ENCODE peak calls at places on chromosomes 5 and 9, in six cellular contexts. V is GM13976; L is neural progenitor cell; Y is HFFc6; G is activated CD8-positive, alpha-beta T cell treated with anti-CD3 and anti-CD28 coated beads for 36 hours; X is cardiac fibroblast. Z is an unnamed sample.

GRCh38 chr5:57889558-57889957 is 406.9 kb upstream of the ACTBL2 start:
- DNase-seq in X (peak), Y (peak), V (no peak), G (no peak), L (peak), Z (no peak)

GRCh38 chr9:36728651-36729520 is 156.2 kb downstream of the MELK start:
- DNase-seq in Y (peak), L (peak), V (peak), X (peak), G (peak), Z (peak)

GRCh38 chr5:142924135-142924883 is 154.1 kb downstream of the ARHGAP26 start:
- DNase-seq in Y (no peak), L (no peak), G (peak), V (peak), X (peak), Z (no peak)

GRCh38 chr5:143372187-143372829 is 31.2 kb downstream of the NR3C1 start:
- DNase-seq in V (no peak), Y (no peak), L (no peak), G (no peak), X (peak), Z (no peak)

GRCh38 chr5:2556375-2556966 is 195.0 kb downstream of the IRX2 start:
- DNase-seq in V (no peak), G (no peak), X (no peak), Y (no peak), L (no peak), Z (no peak)

GRCh38 chr5:66469684-66470083 is 126.5 kb upstream of the MAST4 start:
- DNase-seq in G (no peak), Y (no peak), X (peak), L (no peak), V (no peak), Z (no peak)

GRCh38 chr5:80588858-80589540 is 18.9 kb upstream of the ANKRD34B start:
- DNase-seq in G (no peak), Y (no peak), V (no peak), X (no peak), L (no peak), Z (no peak)

GRCh38 chr5:135462304-135462703 is 10.2 kb upstream of the TIFAB start:
- DNase-seq in V (peak), L (peak), X (peak), Y (no peak), G (peak), Z (peak)

GRCh38 chr9:27749838-27750237 is 176.6 kb upstream of the C9orf72 start:
- DNase-seq in V (no peak), Y (no peak), X (peak), G (no peak), L (no peak), Z (no peak)

GRCh38 chr9:98081477-98082219 is 25.1 kb downstream of the NANS start:
- DNase-seq in V (no peak), G (peak), L (no peak), X (no peak), Y (peak), Z (no peak)

GRCh38 chr9:109001275-109001676 is 12.0 kb downstream of the CTNNAL1 start:
- DNase-seq in G (no peak), Y (peak), V (no peak), X (peak), L (no peak), Z (no peak)

GRCh38 chr9:86983260-86984255 is 36.3 kb upstream of the GAS1 start:
- DNase-seq in Y (peak), V (no peak), G (no peak), L (no peak), X (peak), Z (no peak)

GRCh38 chr9:128160603-128160987 is 530 bp downstream of the BBLN start:
- DNase-seq in G (peak), Y (peak), V (peak), X (no peak), L (peak), Z (peak)

GRCh38 chr5:61023131-61023530 is 78.1 kb downstream of the NDUFAF2 start:
- DNase-seq in Y (peak), X (peak), L (no peak), G (no peak), V (no peak), Z (no peak)

GRCh38 chr9:134892221-134892620 is 11.6 kb downstream of the FCN2 start:
- DNase-seq in X (no peak), Y (no peak), L (no peak), G (no peak), V (no peak), Z (no peak)

GRCh38 chr5:96228449-96228848 is 204.6 kb downstream of the PCSK1 start:
- DNase-seq in L (no peak), Y (peak), X (peak), G (no peak), V (no peak), Z (no peak)

GRCh38 chr9:38114905-38115304 is 45.9 kb upstream of the SHB start:
- DNase-seq in X (no peak), G (no peak), L (no peak), Y (no peak), V (no peak), Z (no peak)

GRCh38 chr5:62717211-62717927 is 138.8 kb downstream of the LRRC70 start:
- DNase-seq in X (peak), L (no peak), Y (no peak), G (no peak), V (no peak), Z (no peak)

GRCh38 chr9:120934271-120934670 is 7.7 kb upstream of the TRAF1 start:
- DNase-seq in X (no peak), V (no peak), L (no peak), G (no peak), Y (no peak), Z (no peak)

GRCh38 chr9:135474915-135475314 is 4.7 kb upstream of the PPP1R26 start:
- DNase-seq in V (peak), X (no peak), Y (peak), G (peak), L (peak), Z (peak)

GRCh38 chr5:39948867-39949468 is 524.2 kb upstream of the DAB2 start:
- DNase-seq in Y (peak), V (peak), G (peak), X (peak), L (peak), Z (peak)

GRCh38 chr5:97049175-97049574 is 93.2 kb downstream of the LIX1 start:
- DNase-seq in V (no peak), L (no peak), Y (no peak), G (no peak), X (no peak), Z (no peak)

GRCh38 chr9:7058539-7058938 is 300.8 kb downstream of the KDM4C start:
- DNase-seq in V (no peak), X (no peak), Y (no peak), G (no peak), L (no peak), Z (no peak)

GRCh38 chr5:91049800-91050199 is 333.3 kb downstream of the ARRDC3 start:
- DNase-seq in Y (no peak), G (no peak), L (no peak), X (peak), V (no peak), Z (no peak)

GRCh38 chr5:1391691-1392090 is 46.8 kb upstream of the CLPTM1L start:
- DNase-seq in Y (no peak), L (no peak), G (no peak), X (no peak), V (no peak), Z (no peak)

GRCh38 chr9:118577121-118577520 is 792.1 kb downstream of the BRINP1 start:
- DNase-seq in Y (peak), G (no peak), V (no peak), L (no peak), X (peak), Z (no peak)

GRCh38 chr9:92668746-92669526 is 995 bp downstream of the IPPK start:
- DNase-seq in L (peak), V (no peak), Y (peak), X (peak), G (peak), Z (peak)

GRCh38 chr9:88528356-88528755 is 6.6 kb upstream of the NXNL2 start:
- DNase-seq in V (no peak), Y (no peak), G (no peak), L (no peak), X (no peak), Z (no peak)

GRCh38 chr9:95373765-95374435 is 56.4 kb upstream of the FANCC start:
- DNase-seq in V (no peak), G (no peak), X (no peak), L (no peak), Y (no peak), Z (no peak)

GRCh38 chr5:177442066-177442836 is 4.4 kb upstream of the PRR7 start:
- DNase-seq in G (no peak), L (no peak), X (no peak), Y (no peak), V (no peak), Z (no peak)

GRCh38 chr5:123512631-123513461 is 869 bp downstream of the CSNK1G3 start:
- DNase-seq in Y (no peak), V (peak), L (peak), G (peak), X (peak), Z (peak)

GRCh38 chr5:83744851-83745250 is 24.2 kb upstream of the HAPLN1 start:
- DNase-seq in Y (no peak), G (no peak), V (no peak), L (no peak), X (no peak), Z (no peak)

GRCh38 chr9:116103976-116104820 is 49.4 kb upstream of the PAPPA start:
- DNase-seq in X (peak), G (no peak), V (no peak), L (no peak), Y (peak), Z (no peak)

GRCh38 chr9:89498845-89499480 is 1.1 kb upstream of the SEMA4D start:
- DNase-seq in L (no peak), X (no peak), V (peak), G (peak), Y (no peak), Z (peak)

GRCh38 chr5:96031180-96031579 is 69.5 kb upstream of the ELL2 start:
- DNase-seq in L (no peak), G (no peak), Y (no peak), X (no peak), V (no peak), Z (no peak)

GRCh38 chr5:135810188-135810943 is 24.1 kb upstream of the SLC25A48 start:
- DNase-seq in X (no peak), V (no peak), G (no peak), Y (no peak), L (no peak), Z (no peak)

GRCh38 chr9:4569101-4569500 is 78.8 kb downstream of the SLC1A1 start:
- DNase-seq in Y (no peak), G (no peak), V (no peak), L (no peak), X (no peak), Z (no peak)

GRCh38 chr9:133484671-133485437 is 6.0 kb upstream of the SLC2A6 start:
- DNase-seq in X (no peak), L (no peak), Y (no peak), G (no peak), V (no peak), Z (no peak)
- TF ChIP-seq CTCF in X (no peak), L (no peak), Y (no peak), G (no peak), V (no peak), Z (no peak)

GRCh38 chr5:148000036-148000435 is 63.7 kb upstream of the SPINK5 start:
- DNase-seq in X (no peak), G (no peak), V (no peak), Y (no peak), L (no peak), Z (no peak)

GRCh38 chr5:148011407-148012124 is 52.2 kb upstream of the SPINK5 start:
- DNase-seq in Y (no peak), V (no peak), L (no peak), G (no peak), X (peak), Z (no peak)

GRCh38 chr5:148002471-148002870 is 61.3 kb upstream of the SPINK5 start:
- DNase-seq in X (no peak), Y (no peak), L (no peak), V (no peak), G (no peak), Z (no peak)

GRCh38 chr5:148003226-148003625 is 60.6 kb upstream of the SPINK5 start:
- DNase-seq in Y (no peak), G (no peak), V (no peak), L (no peak), X (no peak), Z (no peak)

DNA sequence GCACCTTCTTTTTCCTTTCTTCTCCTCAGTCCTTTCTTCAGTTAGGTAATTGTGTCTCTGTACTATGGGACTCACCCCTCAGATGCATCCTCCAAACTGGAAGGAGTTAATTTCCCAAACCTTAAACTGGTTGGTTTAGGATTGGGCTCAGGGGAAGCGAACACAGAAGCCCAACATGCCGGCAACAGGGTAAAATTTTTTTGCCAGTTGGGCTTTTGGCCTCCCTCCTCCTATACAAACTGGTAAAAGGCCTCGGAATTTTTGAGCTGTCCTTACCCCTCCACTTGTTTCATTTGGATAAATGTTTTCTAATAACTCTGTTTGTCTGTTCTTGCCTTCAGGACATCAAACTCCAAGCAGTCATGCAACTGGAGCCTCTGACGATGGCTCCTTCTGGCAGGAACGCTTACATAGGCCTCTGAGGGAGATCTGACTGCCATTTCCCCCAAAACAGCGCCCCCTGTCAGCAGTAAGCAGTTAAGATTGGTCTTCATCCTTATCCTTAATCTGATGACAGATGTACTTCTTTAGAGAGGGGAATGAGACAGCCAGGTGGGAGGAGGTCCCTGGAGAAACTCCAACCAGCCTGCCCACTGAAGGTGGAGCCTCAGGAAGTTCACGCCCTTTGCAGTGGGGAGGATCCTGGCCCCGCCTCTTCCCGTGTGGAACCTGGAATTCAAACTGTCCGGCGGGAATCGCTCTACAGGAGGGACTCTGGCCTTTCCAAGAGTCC is 57.8 kb upstream of the SPINK5 start:
- DNase-seq in G (peak), Y (no peak), L (peak), V (no peak), X (peak), Z (no peak)
- TF ChIP-seq CTCF in G (peak), Y (no peak), L (peak), V (no peak), X (peak), Z (peak)

GRCh38 chr5:43019615-43020293 is 20.4 kb downstream of the ANXA2R start:
- DNase-seq in V (peak), L (peak), G (peak), Y (peak), X (peak), Z (peak)
- TF ChIP-seq CTCF in V (peak), L (peak), G (peak), Y (peak), X (peak), Z (peak)

GRCh38 chr9:99948896-99949295 is 42.4 kb downstream of the STX17 start:
- DNase-seq in L (no peak), V (no peak), G (no peak), X (peak), Y (no peak), Z (no peak)

GRCh38 chr9:99948482-99948881 is 42.0 kb downstream of the STX17 start:
- DNase-seq in Y (no peak), X (no peak), G (no peak), V (no peak), L (no peak), Z (no peak)

GRCh38 chr9:99947395-99947794 is 40.9 kb downstream of the STX17 start:
- DNase-seq in V (no peak), X (peak), G (no peak), L (no peak), Y (no peak), Z (no peak)
- TF ChIP-seq CTCF in V (no peak), X (peak), G (no peak), L (peak), Y (peak), Z (no peak)

GRCh38 chr5:138568061-138568824 is 7.0 kb downstream of the HSPA9 start:
- DNase-seq in G (no peak), Y (no peak), L (no peak), X (peak), V (no peak), Z (no peak)
- TF ChIP-seq CTCF in G (peak), Y (peak), L (no peak), X (no peak), V (no peak), Z (no peak)

GRCh38 chr5:76165961-76166360 is 82.8 kb downstream of the SV2C start:
- DNase-seq in G (no peak), V (no peak), Y (no peak), X (no peak), L (no peak), Z (no peak)

GRCh38 chr5:76162335-76162734 is 79.2 kb downstream of the SV2C start:
- DNase-seq in X (no peak), L (no peak), Y (no peak), V (no peak), G (no peak), Z (no peak)

GRCh38 chr5:76166886-76167576 is 83.8 kb downstream of the SV2C start:
- DNase-seq in Y (no peak), L (no peak), X (no peak), G (no peak), V (no peak), Z (no peak)

GRCh38 chr5:76165029-76165428 is 81.8 kb downstream of the SV2C start:
- DNase-seq in L (no peak), X (no peak), G (no peak), V (no peak), Y (no peak), Z (no peak)

GRCh38 chr5:76163111-76163628 is 80.0 kb downstream of the SV2C start:
- DNase-seq in G (no peak), Y (no peak), X (no peak), V (no peak), L (no peak), Z (no peak)
- TF ChIP-seq CTCF in G (no peak), Y (no peak), X (no peak), V (no peak), L (no peak), Z (no peak)

Z was measured in GM13977.